ENCODE peak calls at places on chromosome 4, in six cellular contexts. H is stomach; T is activated T-cell treated with anti-CD3 and anti-CD28 coated beads, Interleukin-2, amount 50 U/mL, for 4 hours; A is astrocyte of the hippocampus; S is NAMALWA; Q is NCI-H460. M is an unnamed sample.

GRCh38 chr4:141131738-141132688 is 1.3 kb downstream of the RNF150 start:
- DNase-seq in H (no peak), T (no peak), A (peak; percentile 61), S (no peak), Q (no peak), M (peak; percentile 33)

GRCh38 chr4:113837397-113837796 is 75.9 kb upstream of the CAMK2D start:
- DNase-seq in H (no peak), T (no peak), A (peak; percentile 70), S (peak; percentile 72), Q (peak; percentile 64), M (no peak)

GRCh38 chr4:16914208-16914607 is 15.8 kb upstream of the LDB2 start:
- DNase-seq in H (no peak), T (no peak), A (no peak), S (peak; percentile 18), Q (no peak), M (no peak)

GRCh38 chr4:185925910-185926360 is 113.9 kb upstream of the SORBS2 start:
- DNase-seq in H (no peak), T (no peak), A (no peak), S (peak; percentile 10), Q (no peak), M (peak; percentile 57)

GRCh38 chr4:173211222-173211621 is 42.6 kb downstream of the GALNT7 start:
- DNase-seq in H (no peak), T (no peak), A (no peak), S (no peak), Q (no peak), M (no peak)

GRCh38 chr4:25345880-25346279 is 31.2 kb upstream of the ANAPC4 start:
- DNase-seq in H (no peak), T (no peak), A (no peak), S (no peak), Q (no peak), M (no peak)

GRCh38 chr4:185817403-185817818 is 5.4 kb upstream of the SORBS2 start:
- DNase-seq in H (peak; percentile 95), T (no peak), A (no peak), S (no peak), Q (no peak), M (no peak)

GRCh38 chr4:152398060-152398459 is 137.8 kb downstream of the FBXW7 start:
- DNase-seq in H (no peak), T (no peak), A (no peak), S (peak; percentile 34), Q (peak; percentile 19), M (peak; percentile 5)

GRCh38 chr4:16067515-16067914 is 16.3 kb downstream of the PROM1 start:
- DNase-seq in H (peak; percentile 70), T (no peak), A (peak; percentile 69), S (no peak), Q (no peak), M (no peak)

GRCh38 chr4:99679204-99679603 is 21.6 kb upstream of the C4orf54 start:
- DNase-seq in H (no peak), T (no peak), A (peak; percentile 74), S (no peak), Q (no peak), M (no peak)